ENCODE peak calls at places on chromosomes 7 and 10, in eight cellular contexts. D, X, W, G, P, U, H and B are unnamed samples.

GRCh38 chr10:74189999-74190421 is 39.0 kb downstream of the ADK start:
- DNase-seq in D (no peak), X (peak; percentile 78), W (no peak), G (peak; percentile 94), P (peak; percentile 64), U (no peak), H (peak; percentile 40), B (peak; percentile 21)

GRCh38 chr10:132458595-132459251 is 61.7 kb downstream of the PWWP2B start:
- DNase-seq in D (peak; percentile 71), X (peak; percentile 54), W (peak; percentile 93), G (peak; percentile 55), P (peak; percentile 21), U (peak; percentile 81), H (peak; percentile 68), B (peak; percentile 98)

GRCh38 chr10:80154978-80155695 is 22.6 kb downstream of the PLAC9 start:
- DNase-seq in D (peak; percentile 77), X (no peak), W (no peak), G (peak; percentile 95), P (no peak), U (peak; percentile 33), H (no peak), B (no peak)

GRCh38 chr10:96995851-96996250 is 163.8 kb downstream of the LCOR start:
- DNase-seq in D (no peak), X (no peak), W (no peak), G (no peak), P (peak; percentile 55), U (no peak), H (no peak), B (no peak)

GRCh38 chr7:151233111-151233701 is 923 bp downstream of the CHPF2 start:
- DNase-seq in D (peak; percentile 52), X (peak; percentile 32), W (peak; percentile 87), G (peak; percentile 98), P (peak; percentile 86), U (peak; percentile 83), H (peak; percentile 44), B (peak; percentile 41)

GRCh38 chr7:107742678-107743566 is 1.0 kb upstream of the CBLL1 start:
- DNase-seq in D (peak; percentile 57), X (no peak), W (peak; percentile 93), G (no peak), P (no peak), U (peak; percentile 84), H (no peak), B (no peak)

GRCh38 chr10:86207226-86207625 is 159.4 kb downstream of the GRID1 start:
- DNase-seq in D (no peak), X (no peak), W (peak; percentile 56), G (no peak), P (no peak), U (no peak), H (no peak), B (no peak)

GRCh38 chr7:151110236-151110940 is 24.1 kb downstream of the AGAP3 start:
- DNase-seq in D (no peak), X (no peak), W (no peak), G (no peak), P (no peak), U (no peak), H (no peak), B (no peak)

GRCh38 chr10:93288679-93289634 is 193.2 kb downstream of the MYOF start:
- DNase-seq in D (peak; percentile 77), X (peak; percentile 51), W (no peak), G (peak; percentile 86), P (peak; percentile 71), U (no peak), H (peak; percentile 43), B (peak; percentile 67)

GRCh38 chr7:71504697-71505441 is 372.9 kb downstream of the GALNT17 start:
- DNase-seq in D (no peak), X (no peak), W (no peak), G (no peak), P (no peak), U (no peak), H (no peak), B (no peak)

GRCh38 chr10:18310761-18311160 is 170.5 kb downstream of the CACNB2 start:
- DNase-seq in D (no peak), X (no peak), W (no peak), G (no peak), P (no peak), U (no peak), H (no peak), B (no peak)

GRCh38 chr7:151851160-151851751 is 25.7 kb downstream of the PRKAG2 start:
- DNase-seq in D (peak; percentile 80), X (no peak), W (peak; percentile 84), G (peak; percentile 56), P (no peak), U (no peak), H (no peak), B (no peak)

GRCh38 chr7:64890761-64891666 is 12.1 kb upstream of the ZNF273 start:
- DNase-seq in D (no peak), X (no peak), W (no peak), G (peak; percentile 58), P (no peak), U (no peak), H (no peak), B (no peak)

GRCh38 chr7:100654908-100655831 is 1.1 kb downstream of the ACTL6B start:
- DNase-seq in D (no peak), X (no peak), W (no peak), G (no peak), P (no peak), U (no peak), H (no peak), B (no peak)
- H3K4me3 ChIP-seq in D (no peak overlapping the region), X (no peak overlapping the region), W (no peak overlapping the region), G (no peak overlapping the region), P (no peak overlapping the region), U (no peak overlapping the region), H (no peak overlapping the region), B (no peak overlapping the region)

DNA sequence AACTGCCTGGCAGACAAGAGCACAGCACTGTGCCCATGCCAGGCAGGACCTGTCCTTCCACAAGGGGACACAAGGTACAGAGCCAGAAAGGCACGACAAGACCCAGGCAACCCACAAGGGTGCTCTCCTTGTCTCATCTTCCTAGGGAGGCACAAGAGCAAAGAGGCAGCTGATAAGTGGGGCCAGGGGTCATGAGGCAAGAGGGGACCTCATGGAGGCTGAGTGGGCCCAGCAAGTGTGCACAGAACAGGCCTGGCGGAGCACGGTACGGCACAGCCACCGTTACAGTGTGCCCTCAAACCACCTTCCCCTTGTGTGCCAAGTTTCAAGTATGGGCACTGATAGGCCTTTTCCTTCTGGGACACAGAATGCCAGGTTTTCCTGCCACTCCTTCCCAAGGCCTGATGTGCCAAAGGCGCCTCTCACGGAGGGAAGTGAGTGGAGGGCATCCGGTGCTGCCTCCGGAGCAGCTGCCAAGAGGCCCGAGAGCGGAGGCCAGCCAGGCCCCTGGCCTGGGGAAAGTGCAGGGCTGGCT is 75.6 kb downstream of the FAM53B start:
- DNase-seq in D (no peak), X (no peak), W (no peak), G (no peak), P (no peak), U (no peak), H (no peak), B (no peak)
- H3K27ac ChIP-seq in D (no peak overlapping the region), X (no peak overlapping the region), W (peak overlapping the region; percentile 19), G (no peak overlapping the region), P (no peak overlapping the region), U (no peak overlapping the region), H (no peak overlapping the region), B (no peak overlapping the region)

GRCh38 chr7:27110163-27110976 is 7.9 kb upstream of the HOXA2 start:
- DNase-seq in D (no peak), X (no peak), W (no peak), G (no peak), P (peak; percentile 16), U (peak; percentile 95), H (no peak), B (no peak)

GRCh38 chr7:27112361-27112760 is 9.9 kb upstream of the HOXA2 start:
- DNase-seq in D (no peak), X (no peak), W (no peak), G (no peak), P (peak; percentile 78), U (no peak), H (no peak), B (no peak)

GRCh38 chr7:27112960-27113949 is 10.8 kb upstream of the HOXA2 start:
- DNase-seq in D (no peak), X (no peak), W (no peak), G (no peak), P (peak; percentile 92), U (peak; percentile 95), H (no peak), B (peak; percentile 63)

GRCh38 chr7:27110977-27111752 is 8.7 kb upstream of the HOXA2 start:
- DNase-seq in D (no peak), X (no peak), W (no peak), G (peak; percentile 24), P (peak; percentile 87), U (peak; percentile 53), H (no peak), B (no peak)

DNA sequence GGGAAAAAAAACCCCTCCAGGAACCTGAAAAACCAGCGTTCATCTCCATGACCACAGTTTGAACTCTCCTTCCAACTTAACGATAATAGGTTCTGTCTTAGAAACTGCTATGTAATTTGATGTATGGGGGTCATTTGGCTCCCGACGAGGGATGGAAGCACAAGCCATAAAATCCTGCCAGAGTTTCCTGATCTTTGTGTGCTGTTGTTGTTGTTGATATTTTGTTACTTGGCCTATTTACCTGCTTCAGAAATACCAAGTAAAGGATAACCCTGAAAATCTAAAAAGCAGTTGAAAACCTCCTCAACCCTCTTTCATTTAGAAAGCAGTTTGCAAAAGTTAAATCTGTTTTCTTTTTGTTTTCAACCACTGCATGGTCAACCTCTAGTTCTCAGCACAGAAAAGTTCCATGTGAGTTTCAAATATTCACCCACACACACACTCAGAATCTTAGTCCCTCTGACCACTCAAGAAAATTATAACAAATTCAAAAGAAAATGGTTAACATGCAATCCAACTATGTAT is 9.3 kb upstream of the HOXA2 start:
- DNase-seq in D (no peak), X (no peak), W (no peak), G (no peak), P (peak; percentile 75), U (no peak), H (no peak), B (no peak)
- H3K4me3 ChIP-seq in D (no peak overlapping the region), X (no peak overlapping the region), W (no peak overlapping the region), G (no peak overlapping the region), P (peak overlapping the region; percentile 3), U (peak overlapping the region; percentile 69), H (no peak overlapping the region), B (no peak overlapping the region)

GRCh38 chr10:22218448-22218847 is 633 bp upstream of the EBLN1 start:
- DNase-seq in D (no peak), X (no peak), W (no peak), G (no peak), P (no peak), U (no peak), H (no peak), B (no peak)

GRCh38 chr10:22219308-22219707 is 1.5 kb upstream of the EBLN1 start:
- DNase-seq in D (no peak), X (no peak), W (no peak), G (peak; percentile 60), P (no peak), U (no peak), H (no peak), B (no peak)

GRCh38 chr10:22222236-22223190 is 4.7 kb upstream of the EBLN1 start:
- DNase-seq in D (no peak), X (no peak), W (no peak), G (no peak), P (no peak), U (no peak), H (no peak), B (no peak)

DNA sequence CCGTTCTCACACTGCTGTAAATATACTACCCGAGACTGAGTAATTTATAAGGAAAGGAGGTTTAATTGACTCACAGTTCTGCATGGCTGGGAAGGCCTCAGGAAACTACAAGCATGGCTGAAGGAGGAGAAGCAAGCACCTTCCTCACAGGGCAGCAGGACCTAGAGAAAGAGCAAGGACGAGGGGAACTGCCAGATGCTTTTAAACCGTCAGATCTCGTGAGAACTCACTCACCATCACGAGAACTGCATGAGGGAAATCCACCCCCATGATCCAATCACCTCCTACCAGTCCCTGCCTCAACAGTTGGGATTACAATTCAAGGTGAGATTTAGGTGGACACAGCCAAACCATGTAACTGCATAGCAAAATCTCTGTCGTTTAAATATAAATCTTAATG is at the start of gene EBLN1:
- DNase-seq in D (no peak), X (no peak), W (no peak), G (no peak), P (no peak), U (no peak), H (no peak), B (no peak)
- H3K27ac ChIP-seq in D (no peak within 1 kb of the TSS), X (no peak within 1 kb of the TSS), W (no peak within 1 kb of the TSS), G (no peak within 1 kb of the TSS), P (no peak within 1 kb of the TSS), U (no peak within 1 kb of the TSS), H (no peak within 1 kb of the TSS), B (no peak within 1 kb of the TSS)